ENCODE peak calls at places on chromosomes 7 and 10, in seven cellular contexts. D is neural crest cell; B is PC-3; U is T-helper 1 cell; V is Daoy; R is B cell; W is stimulated activated CD8-positive, alpha-beta memory T cell treated with anti-CD3 and anti-CD28 coated beads, Interleukin-7, amount 100 ng/mL, for 48 hours. M is an unnamed sample.

GRCh38 chr10:52004342-52004949 is 305.1 kb upstream of the CSTF2T start:
- DNase-seq in D (no peak), B (peak), U (no peak), V (peak), R (no peak), W (no peak), M (no peak)

GRCh38 chr7:131564640-131565039 is 8.2 kb upstream of the PODXL start:
- DNase-seq in D (no peak), B (no peak), U (no peak), V (no peak), R (no peak), W (no peak), M (no peak)

GRCh38 chr10:6625428-6625827 is 45.4 kb upstream of the PRKCQ start:
- DNase-seq in D (no peak), B (no peak), U (no peak), V (no peak), R (no peak), W (no peak), M (no peak)

GRCh38 chr7:45711161-45711490 is 137.0 kb downstream of the ADCY1 start:
- DNase-seq in D (no peak), B (no peak), U (no peak), V (no peak), R (no peak), W (no peak), M (no peak)

GRCh38 chr7:50185188-50185587 is 92.1 kb upstream of the ZPBP start:
- DNase-seq in D (no peak), B (no peak), U (no peak), V (no peak), R (no peak), W (no peak), M (no peak)

GRCh38 chr10:124719213-124719851 is 24.8 kb downstream of the FAM53B start:
- DNase-seq in D (no peak), B (peak), U (no peak), V (no peak), R (peak), W (no peak), M (peak)

GRCh38 chr10:34655286-34656170 is 159.6 kb downstream of the PARD3 start:
- DNase-seq in D (peak), B (peak), U (no peak), V (peak), R (no peak), W (no peak), M (no peak)

GRCh38 chr10:123491692-123492415 is 174.3 kb upstream of the GPR26 start:
- DNase-seq in D (no peak), B (no peak), U (no peak), V (no peak), R (no peak), W (no peak), M (no peak)

GRCh38 chr7:466465-467191 is 53.0 kb downstream of the PDGFA start:
- DNase-seq in D (no peak), B (no peak), U (no peak), V (no peak), R (peak), W (no peak), M (no peak)

GRCh38 chr7:3087243-3087642 is 43.6 kb upstream of the CARD11 start:
- DNase-seq in D (no peak), B (no peak), U (no peak), V (peak), R (no peak), W (no peak), M (no peak)

GRCh38 chr10:105952153-105952552 is 1212.4 kb downstream of the SORCS1 start:
- DNase-seq in D (no peak), B (peak), U (no peak), V (no peak), R (no peak), W (no peak), M (no peak)

GRCh38 chr10:79321951-79322350 is 25.3 kb upstream of the PPIF start:
- DNase-seq in D (no peak), B (peak), U (no peak), V (no peak), R (no peak), W (no peak), M (no peak)

GRCh38 chr10:26790596-26790995 is 70.2 kb downstream of the ABI1 start:
- DNase-seq in D (no peak), B (peak), U (no peak), V (peak), R (no peak), W (no peak), M (no peak)

GRCh38 chr10:119282446-119282845 is 75.1 kb downstream of the GRK5 start:
- DNase-seq in D (no peak), B (no peak), U (no peak), V (no peak), R (no peak), W (no peak), M (no peak)

GRCh38 chr7:20365486-20365885 is 34.8 kb downstream of the ITGB8 start:
- DNase-seq in D (no peak), B (peak), U (no peak), V (no peak), R (no peak), W (no peak), M (no peak)

GRCh38 chr7:146096994-146097393 is 19.6 kb upstream of the CNTNAP2 start:
- DNase-seq in D (no peak), B (no peak), U (no peak), V (no peak), R (no peak), W (no peak), M (no peak)

GRCh38 chr7:102152672-102153585 is 133.7 kb upstream of the SH2B2 start:
- DNase-seq in D (no peak), B (peak), U (no peak), V (peak), R (no peak), W (no peak), M (no peak)

GRCh38 chr7:152522551-152522950 is 86.7 kb upstream of the KMT2C start:
- DNase-seq in D (no peak), B (no peak), U (no peak), V (no peak), R (no peak), W (no peak), M (no peak)

GRCh38 chr7:12386237-12386839 is 17.3 kb downstream of the VWDE start:
- DNase-seq in D (no peak), B (no peak), U (no peak), V (no peak), R (no peak), W (no peak), M (no peak)

GRCh38 chr7:111711426-111712065 is 149.3 kb upstream of the IMMP2L start:
- DNase-seq in D (no peak), B (peak), U (no peak), V (no peak), R (no peak), W (no peak), M (no peak)

GRCh38 chr7:139915864-139916716 is 87.0 kb downstream of the TBXAS1 start:
- DNase-seq in D (no peak), B (peak), U (no peak), V (peak), R (peak), W (peak), M (peak)

GRCh38 chr7:47677664-47678063 is 95.8 kb upstream of the TNS3 start:
- DNase-seq in D (no peak), B (peak), U (no peak), V (no peak), R (no peak), W (no peak), M (no peak)

GRCh38 chr10:55485827-55486226 is 684.8 kb upstream of the PCDH15 start:
- DNase-seq in D (no peak), B (no peak), U (no peak), V (no peak), R (no peak), W (no peak), M (no peak)

M was measured in CD8-positive, alpha-beta T cell.